ENCODE peak calls at places on chromosomes 2 and 18, in nine cellular contexts. W is AG04450; U is K562; Y is aorta; K is pancreas; N is RWPE1; J is heart left ventricle; V is CD4-positive, alpha-beta T cell; P is endothelial cell of umbilical vein. B is an unnamed sample.

GRCh38 chr18:48621240-48621639 is 82.4 kb downstream of the CTIF start:
- DNase-seq in U (no peak), N (peak; percentile 64), K (no peak), P (no peak), Y (no peak), V (no peak), J (no peak), W (peak; percentile 59), B (peak; percentile 88)

GRCh38 chr18:78703297-78703696 is 276.3 kb upstream of the SALL3 start:
- DNase-seq in J (no peak), U (no peak), P (no peak), N (no peak), V (no peak), K (no peak), Y (no peak), W (no peak), B (no peak)

GRCh38 chr18:78596794-78597193 is 382.8 kb upstream of the SALL3 start:
- DNase-seq in P (no peak), J (no peak), V (no peak), W (no peak), N (peak; percentile 27), K (no peak), U (no peak), Y (no peak), B (peak; percentile 33)

GRCh38 chr2:157691695-157692094 is 63.0 kb upstream of the ACVR1C start:
- DNase-seq in Y (no peak), V (no peak), K (no peak), W (no peak), N (no peak), P (no peak), U (no peak), J (no peak), B (peak; percentile 35)

GRCh38 chr2:108884629-108885028 is 98.1 kb downstream of the CCDC138 start:
- DNase-seq in K (no peak), W (no peak), U (no peak), P (no peak), V (no peak), J (no peak), Y (no peak), N (no peak), B (peak; percentile 20)

GRCh38 chr2:64837925-64838641 is 151.1 kb upstream of the SLC1A4 start:
- DNase-seq in V (no peak), Y (no peak), W (no peak), P (no peak), K (no peak), U (no peak), J (no peak), N (no peak), B (peak; percentile 71)

GRCh38 chr2:12440731-12441130 is 276.0 kb upstream of the TRIB2 start:
- DNase-seq in K (no peak), W (no peak), P (no peak), U (no peak), V (no peak), N (no peak), Y (no peak), J (no peak), B (no peak)

GRCh38 chr2:18545384-18545783 is 15.1 kb downstream of the RDH14 start:
- DNase-seq in U (no peak), N (peak; percentile 62), P (peak; percentile 47), K (no peak), J (no peak), Y (no peak), V (no peak), W (no peak), B (peak; percentile 73)

GRCh38 chr2:69686855-69687254 is 43.3 kb upstream of the AAK1 start:
- DNase-seq in P (peak; percentile 45), J (no peak), N (no peak), V (no peak), K (no peak), U (no peak), Y (no peak), W (no peak), B (no peak)

GRCh38 chr2:173130521-173131467 is 55.1 kb downstream of the MAP3K20 start:
- DNase-seq in V (no peak), U (no peak), P (no peak), K (no peak), W (no peak), N (no peak), Y (no peak), J (no peak), B (no peak)

GRCh38 chr18:27713037-27713726 is 463.7 kb downstream of the CDH2 start:
- DNase-seq in V (no peak), U (no peak), W (no peak), J (no peak), Y (no peak), K (no peak), P (no peak), N (no peak), B (peak; percentile 42)

GRCh38 chr18:50610349-50610748 is 50.5 kb downstream of the MAPK4 start:
- DNase-seq in U (peak; percentile 27), N (no peak), J (no peak), V (no peak), Y (no peak), K (no peak), W (no peak), P (no peak), B (no peak)

GRCh38 chr2:124145982-124146381 is 120.9 kb downstream of the CNTNAP5 start:
- DNase-seq in U (no peak), J (no peak), N (no peak), Y (no peak), P (no peak), V (no peak), K (no peak), W (no peak), B (no peak)

GRCh38 chr2:107790837-107791236 is 35.9 kb upstream of the RGPD4 start:
- DNase-seq in J (no peak), W (no peak), V (no peak), U (no peak), P (no peak), Y (no peak), N (no peak), K (no peak), B (no peak)

GRCh38 chr2:43059183-43059897 is 167.1 kb downstream of the ZFP36L2 start:
- DNase-seq in K (no peak), U (peak; percentile 79), N (peak; percentile 71), P (peak; percentile 83), Y (peak; percentile 90), V (peak; percentile 15), J (peak; percentile 89), W (peak; percentile 89), B (peak; percentile 99)

GRCh38 chr2:5915926-5916325 is 223.7 kb downstream of the SOX11 start:
- DNase-seq in P (no peak), Y (no peak), N (no peak), V (no peak), W (peak; percentile 16), U (peak; percentile 9), J (no peak), K (peak; percentile 34), B (peak; percentile 44)

GRCh38 chr2:46778516-46778915 is 137.1 kb downstream of the MCFD2 start:
- DNase-seq in V (no peak), Y (no peak), J (no peak), W (no peak), N (no peak), P (no peak), K (no peak), U (no peak), B (no peak)

GRCh38 chr2:46774499-46775228 is 140.9 kb downstream of the MCFD2 start:
- DNase-seq in P (no peak), K (no peak), J (no peak), N (no peak), W (no peak), V (no peak), U (no peak), Y (no peak), B (no peak)

GRCh38 chr2:46772500-46772899 is 143.1 kb downstream of the MCFD2 start:
- DNase-seq in N (no peak), J (no peak), V (no peak), W (no peak), K (no peak), Y (no peak), P (no peak), U (no peak), B (no peak)

GRCh38 chr2:46776687-46777327 is 138.8 kb downstream of the MCFD2 start:
- DNase-seq in K (peak; percentile 34), J (peak; percentile 43), V (peak; percentile 20), W (no peak), U (peak; percentile 74), P (peak; percentile 71), Y (no peak), N (peak; percentile 58), B (peak; percentile 67)

DNA sequence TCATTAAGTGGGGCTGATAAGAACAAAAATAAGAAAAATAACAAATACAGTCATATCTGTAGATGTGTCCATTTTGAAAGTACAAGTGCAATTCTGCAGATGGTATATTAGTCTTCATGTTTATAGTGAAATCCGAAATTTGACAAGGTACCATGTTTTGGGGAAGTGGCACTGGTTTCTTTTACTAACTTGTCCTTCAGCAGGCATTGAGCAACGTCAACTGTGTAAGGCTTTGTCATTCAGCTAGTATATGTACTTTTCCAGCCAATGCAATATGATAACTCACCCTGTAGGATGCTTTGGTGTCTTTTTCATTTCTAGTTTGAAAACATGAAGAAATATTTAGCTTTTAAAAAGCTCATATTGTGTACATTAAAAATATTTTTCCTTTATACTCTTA is 139.9 kb downstream of the MCFD2 start:
- DNase-seq in N (no peak), W (no peak), P (no peak), V (no peak), K (no peak), Y (no peak), J (no peak), U (no peak), B (no peak)
- H3K27ac ChIP-seq in N (no peak overlapping the region), W (no peak overlapping the region), P (no peak overlapping the region), V (no peak overlapping the region), K (no peak overlapping the region), Y (no peak overlapping the region), J (no peak overlapping the region), U (no peak overlapping the region), B (no peak overlapping the region)

GRCh38 chr2:98508690-98509054 is 64.0 kb downstream of the INPP4A start:
- DNase-seq in J (peak; percentile 42), V (peak; percentile 47), P (no peak), U (peak; percentile 71), Y (no peak), N (peak; percentile 13), W (no peak), K (no peak), B (peak; percentile 76)
- H3K27ac ChIP-seq in J (peak overlapping the region; percentile 91), V (no peak overlapping the region), P (no peak overlapping the region), U (peak overlapping the region; percentile 93), Y (no peak overlapping the region), N (no peak overlapping the region), W (no peak overlapping the region), K (peak overlapping the region; percentile 56), B (no peak overlapping the region)

GRCh38 chr2:1855150-1855549 is 110.8 kb upstream of the PXDN start:
- DNase-seq in N (no peak), J (no peak), W (no peak), P (no peak), Y (no peak), U (no peak), V (no peak), K (no peak), B (peak; percentile 31)
- H3K27ac ChIP-seq in N (no peak overlapping the region), J (no peak overlapping the region), W (no peak overlapping the region), P (no peak overlapping the region), Y (no peak overlapping the region), U (no peak overlapping the region), V (no peak overlapping the region), K (no peak overlapping the region), B (no peak overlapping the region)

DNA sequence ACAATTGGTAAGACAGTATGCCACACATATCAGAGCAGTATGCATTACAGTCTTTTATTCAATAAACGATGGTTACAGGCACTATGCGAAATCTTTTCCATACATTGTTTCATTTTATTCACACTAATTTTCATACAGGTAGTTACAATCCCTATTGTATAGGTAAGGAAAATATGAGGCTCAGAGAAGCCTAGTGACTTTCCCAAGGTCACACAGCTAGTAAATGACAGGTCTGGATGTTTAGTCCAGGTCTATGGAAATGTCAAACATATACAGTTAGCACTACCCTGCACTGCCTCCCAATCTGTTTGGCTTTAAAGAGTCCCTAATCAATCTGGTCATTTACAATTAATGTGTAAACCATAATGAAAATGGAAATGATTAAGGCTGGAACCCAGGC is 372.2 kb downstream of the MTX2 start:
- DNase-seq in N (no peak), K (no peak), Y (no peak), W (no peak), P (no peak), U (no peak), V (no peak), J (no peak), B (no peak)
- H3K27ac ChIP-seq in N (no peak overlapping the region), K (no peak overlapping the region), Y (no peak overlapping the region), W (no peak overlapping the region), P (no peak overlapping the region), U (no peak overlapping the region), V (no peak overlapping the region), J (no peak overlapping the region), B (no peak overlapping the region)